ENCODE peak calls at places on chromosomes 1 and 21, in seven cellular contexts. N, J, F, G, E, P and K are unnamed samples.

GRCh38 chr1:36094621-36095061 is 5.9 kb downstream of the ADPRS start:
- DNase-seq in E (no peak), N (peak), P (no peak), G (no peak), J (peak), F (no peak), K (no peak)

GRCh38 chr1:74502432-74502831 is 10.0 kb downstream of the LRRC53 start:
- DNase-seq in N (no peak), F (no peak), G (peak), P (peak), E (no peak), J (no peak), K (no peak)

GRCh38 chr1:236768601-236769000 is 26.5 kb upstream of the MTR start:
- DNase-seq in J (no peak), F (no peak), P (no peak), G (no peak), E (no peak), N (no peak), K (no peak)

GRCh38 chr1:25021586-25022215 is 91.6 kb upstream of the RUNX3 start:
- DNase-seq in F (no peak), J (no peak), P (no peak), N (no peak), E (no peak), G (no peak), K (no peak)

GRCh38 chr1:229781453-229781852 is 155.4 kb downstream of the URB2 start:
- DNase-seq in P (no peak), J (no peak), F (no peak), G (no peak), E (peak), N (no peak), K (no peak)

GRCh38 chr1:157274698-157275534 is 136.7 kb upstream of the ETV3 start:
- DNase-seq in J (no peak), P (no peak), F (no peak), G (no peak), E (no peak), N (no peak), K (no peak)

GRCh38 chr1:1141244-1141910 is 25.5 kb upstream of the C1orf159 start:
- DNase-seq in F (no peak), P (no peak), J (no peak), N (no peak), E (no peak), G (no peak), K (no peak)

GRCh38 chr1:89484097-89485038 is 40.3 kb upstream of the LRRC8B start:
- DNase-seq in P (no peak), F (no peak), J (no peak), G (no peak), E (no peak), N (no peak), K (no peak)

GRCh38 chr1:45722809-45723208 is 27.6 kb downstream of the IPP start:
- DNase-seq in N (no peak), P (no peak), G (no peak), F (no peak), J (no peak), E (no peak), K (no peak)

GRCh38 chr1:12433323-12434053 is 184.5 kb downstream of the DHRS3 start:
- DNase-seq in F (peak), N (peak), P (peak), E (peak), J (peak), G (no peak), K (no peak)

GRCh38 chr1:48552420-48552819 is 80.4 kb upstream of the SPATA6 start:
- DNase-seq in E (no peak), P (no peak), F (no peak), J (no peak), N (no peak), G (no peak), K (no peak)

GRCh38 chr1:12438349-12438924 is 179.6 kb downstream of the DHRS3 start:
- DNase-seq in F (no peak), J (no peak), E (no peak), G (no peak), P (no peak), N (no peak), K (no peak)

GRCh38 chr1:167052389-167052788 is 37.8 kb downstream of the GPA33 start:
- DNase-seq in P (peak), N (no peak), F (no peak), E (no peak), G (no peak), J (no peak), K (no peak)

GRCh38 chr1:60990719-60991100 is 91.7 kb upstream of the NFIA start:
- DNase-seq in N (no peak), P (no peak), F (no peak), G (no peak), J (no peak), E (no peak), K (no peak)

GRCh38 chr21:28903448-28903847 is 89.2 kb downstream of the LTN1 start:
- DNase-seq in G (no peak), P (no peak), F (no peak), N (no peak), E (no peak), J (no peak), K (no peak)

GRCh38 chr1:218659911-218660677 is 315.0 kb downstream of the TGFB2 start:
- DNase-seq in J (no peak), F (no peak), N (no peak), G (no peak), E (no peak), P (peak), K (no peak)

GRCh38 chr1:53319296-53320101 is 8.4 kb downstream of the LRP8 start:
- DNase-seq in E (no peak), F (peak), G (no peak), P (no peak), J (no peak), N (no peak), K (no peak)

GRCh38 chr1:74426208-74426932 is 86.0 kb downstream of the LRRC53 start:
- DNase-seq in J (no peak), E (no peak), F (no peak), N (no peak), P (peak), G (no peak), K (no peak)

GRCh38 chr1:26323382-26323781 is 5.6 kb downstream of the CD52 start:
- DNase-seq in N (no peak), E (no peak), P (no peak), F (no peak), G (no peak), J (no peak), K (no peak)

GRCh38 chr1:205543351-205544305 is 39.2 kb downstream of the CDK18 start:
- DNase-seq in N (peak), G (peak), E (peak), J (peak), F (peak), P (peak), K (peak)

GRCh38 chr1:162370721-162371120 is 5.9 kb downstream of the SPATA46 start:
- DNase-seq in P (no peak), F (no peak), G (no peak), J (no peak), E (no peak), N (no peak), K (no peak)

GRCh38 chr1:54574158-54574778 is 26.2 kb downstream of the ACOT11 start:
- DNase-seq in P (no peak), E (no peak), J (no peak), G (peak), N (peak), F (no peak), K (no peak)

GRCh38 chr1:30906631-30907389 is 1.7 kb downstream of the SDC3 start:
- DNase-seq in F (no peak), N (peak), G (no peak), J (no peak), E (no peak), P (no peak), K (no peak)

GRCh38 chr1:6097117-6097595 is 51.5 kb downstream of the KCNAB2 start:
- DNase-seq in N (peak), E (peak), G (no peak), P (no peak), F (no peak), J (no peak), K (no peak)
- H3K27ac ChIP-seq in N (no peak), E (no peak), G (no peak), P (no peak), F (no peak), J (no peak), K (no peak)

DNA sequence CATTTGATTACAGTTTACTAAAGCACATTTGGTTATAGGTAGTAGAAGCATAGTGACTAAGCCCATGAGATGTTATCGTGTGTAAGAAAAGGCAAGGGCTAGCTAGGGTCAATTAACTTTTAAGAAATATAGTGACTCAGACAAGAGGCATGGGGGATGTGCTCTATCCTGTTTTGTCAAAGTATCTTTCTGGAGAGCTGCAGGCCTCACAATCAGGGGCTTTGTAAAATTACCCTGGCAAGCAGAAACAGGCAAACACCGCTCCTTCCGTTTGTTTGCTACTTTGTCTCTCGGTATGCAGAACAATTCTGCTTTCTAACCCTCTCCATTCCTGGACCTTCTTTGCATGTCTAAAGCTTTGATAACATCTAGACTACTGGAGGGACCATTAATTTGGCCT is 26.0 kb upstream of the ZNF697 start:
- DNase-seq in N (no peak), P (no peak), E (no peak), J (no peak), G (peak), F (no peak), K (no peak)
- H3K27ac ChIP-seq in N (no peak), P (peak), E (no peak), J (no peak), G (peak), F (peak), K (no peak)

DNA sequence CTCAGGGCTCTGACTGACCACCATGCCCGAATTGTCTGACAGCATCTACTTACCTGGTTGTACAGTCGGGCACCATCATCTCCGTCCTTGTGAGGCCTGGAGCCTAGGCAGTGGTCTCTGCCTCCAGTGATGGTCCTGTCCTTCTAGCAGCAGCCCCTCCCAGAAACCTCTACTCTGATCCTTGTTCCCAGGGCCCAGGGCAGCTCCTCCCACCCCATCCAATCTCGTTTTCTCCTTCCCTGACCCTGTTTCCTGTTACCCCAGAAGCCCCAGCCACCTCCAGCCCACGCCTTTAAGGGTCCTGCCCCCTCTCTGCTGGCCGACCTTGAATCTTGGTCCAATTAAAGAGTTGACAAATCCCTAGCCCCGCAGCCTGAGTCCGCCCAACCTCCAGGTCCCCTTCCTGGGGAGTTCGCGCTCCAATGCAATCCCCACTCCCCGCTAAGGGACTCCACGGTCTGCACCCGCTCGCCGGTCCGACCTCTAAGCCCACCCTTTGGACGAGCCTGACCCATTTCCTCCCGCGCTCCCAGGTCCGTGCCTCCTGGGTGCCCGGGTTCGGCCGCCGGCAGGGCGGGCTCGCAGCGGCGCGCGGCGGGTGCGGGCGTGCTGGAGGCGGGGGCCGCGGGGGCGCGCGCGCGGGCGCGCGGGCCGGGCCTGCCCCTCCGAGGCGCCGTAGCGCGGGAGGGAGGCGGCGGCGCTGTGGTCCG is at the start of gene B4GALT2:
- DNase-seq in E (peak), P (peak), J (peak), N (peak), F (peak), G (peak), K (no peak)
- H3K27ac ChIP-seq in E (peak), P (no peak), J (peak), N (no peak), F (peak), G (peak), K (peak)

GRCh38 chr1:109896681-109897080 is 14.0 kb upstream of the CSF1 start:
- DNase-seq in J (no peak), G (no peak), N (no peak), E (no peak), P (no peak), F (no peak), K (no peak)
- H3K27ac ChIP-seq in J (no peak), G (no peak), N (no peak), E (peak), P (no peak), F (peak), K (no peak)

GRCh38 chr1:156117414-156118174 is 3.1 kb downstream of the LMNA start:
- DNase-seq in P (no peak), G (no peak), N (peak), E (no peak), J (no peak), F (no peak), K (no peak)
- H3K27ac ChIP-seq in P (peak), G (peak), N (no peak), E (peak), J (peak), F (peak), K (peak)